ENCODE peak calls at places on chromosomes 13 and 19, in eight cellular contexts. One of them, this sample, is unnamed.

GRCh38 chr13:50693755-50694154 is 149.7 kb downstream of the DLEU7 start:
- DNase-seq in BJ: no peak
- DNase-seq in GM20000: no peak
- DNase-seq in heart right ventricle: peak
- DNase-seq in A673: no peak
- DNase-seq in CD4-positive, alpha-beta T cell: no peak
- DNase-seq in AG10803: peak
- DNase-seq in lower lobe of right lung: no peak
- DNase-seq in this sample: no peak

GRCh38 chr13:48873598-48873997 is 102.1 kb upstream of the FNDC3A start:
- DNase-seq in BJ: no peak
- DNase-seq in GM20000: no peak
- DNase-seq in heart right ventricle: no peak
- DNase-seq in A673: peak
- DNase-seq in CD4-positive, alpha-beta T cell: no peak
- DNase-seq in AG10803: no peak
- DNase-seq in lower lobe of right lung: no peak
- DNase-seq in this sample: no peak

GRCh38 chr19:45630463-45630862 is 8.7 kb downstream of the EML2 start:
- DNase-seq in BJ: peak
- DNase-seq in GM20000: peak
- DNase-seq in heart right ventricle: no peak
- DNase-seq in A673: peak
- DNase-seq in CD4-positive, alpha-beta T cell: no peak
- DNase-seq in AG10803: peak
- DNase-seq in lower lobe of right lung: no peak
- DNase-seq in this sample: peak

GRCh38 chr19:22634450-22634827 is 315 bp downstream of the ZNF492 start:
- DNase-seq in BJ: no peak
- DNase-seq in GM20000: peak
- DNase-seq in heart right ventricle: no peak
- DNase-seq in A673: no peak
- DNase-seq in CD4-positive, alpha-beta T cell: no peak
- DNase-seq in AG10803: no peak
- DNase-seq in lower lobe of right lung: no peak
- DNase-seq in this sample: no peak

GRCh38 chr13:110136660-110137585 is 170.0 kb downstream of the COL4A1 start:
- DNase-seq in BJ: no peak
- DNase-seq in GM20000: peak
- DNase-seq in heart right ventricle: no peak
- DNase-seq in A673: peak
- DNase-seq in CD4-positive, alpha-beta T cell: no peak
- DNase-seq in AG10803: no peak
- DNase-seq in lower lobe of right lung: no peak
- DNase-seq in this sample: no peak

GRCh38 chr19:2076481-2077082 is 19.5 kb downstream of the MOB3A start:
- DNase-seq in BJ: no peak
- DNase-seq in GM20000: no peak
- DNase-seq in heart right ventricle: no peak
- DNase-seq in A673: no peak
- DNase-seq in CD4-positive, alpha-beta T cell: no peak
- DNase-seq in AG10803: no peak
- DNase-seq in lower lobe of right lung: no peak
- DNase-seq in this sample: no peak

GRCh38 chr13:28346136-28346535 is 148.8 kb downstream of the FLT1 start:
- DNase-seq in BJ: no peak
- DNase-seq in GM20000: no peak
- DNase-seq in heart right ventricle: no peak
- DNase-seq in A673: no peak
- DNase-seq in CD4-positive, alpha-beta T cell: no peak
- DNase-seq in AG10803: peak
- DNase-seq in lower lobe of right lung: no peak
- DNase-seq in this sample: no peak

GRCh38 chr19:19214892-19215291 is 3.1 kb downstream of the NCAN start:
- DNase-seq in BJ: no peak
- DNase-seq in GM20000: no peak
- DNase-seq in heart right ventricle: peak
- DNase-seq in A673: peak
- DNase-seq in CD4-positive, alpha-beta T cell: peak
- DNase-seq in AG10803: peak
- DNase-seq in lower lobe of right lung: no peak
- DNase-seq in this sample: no peak

GRCh38 chr19:35045667-35046300 is 4.3 kb downstream of the HPN start:
- DNase-seq in BJ: no peak
- DNase-seq in GM20000: peak
- DNase-seq in heart right ventricle: no peak
- DNase-seq in A673: peak
- DNase-seq in CD4-positive, alpha-beta T cell: peak
- DNase-seq in AG10803: peak
- DNase-seq in lower lobe of right lung: no peak
- DNase-seq in this sample: no peak

GRCh38 chr13:30567072-30567471 is 50.6 kb upstream of the USPL1 start:
- DNase-seq in BJ: no peak
- DNase-seq in GM20000: no peak
- DNase-seq in heart right ventricle: no peak
- DNase-seq in A673: no peak
- DNase-seq in CD4-positive, alpha-beta T cell: no peak
- DNase-seq in AG10803: peak
- DNase-seq in lower lobe of right lung: no peak
- DNase-seq in this sample: no peak

GRCh38 chr13:30576528-30576927 is 41.2 kb upstream of the USPL1 start:
- DNase-seq in BJ: no peak
- DNase-seq in GM20000: no peak
- DNase-seq in heart right ventricle: peak
- DNase-seq in A673: peak
- DNase-seq in CD4-positive, alpha-beta T cell: peak
- DNase-seq in AG10803: no peak
- DNase-seq in lower lobe of right lung: no peak
- DNase-seq in this sample: no peak

GRCh38 chr13:30577381-30577780 is 40.3 kb upstream of the USPL1 start:
- DNase-seq in BJ: peak
- DNase-seq in GM20000: peak
- DNase-seq in heart right ventricle: no peak
- DNase-seq in A673: no peak
- DNase-seq in CD4-positive, alpha-beta T cell: peak
- DNase-seq in AG10803: peak
- DNase-seq in lower lobe of right lung: no peak
- DNase-seq in this sample: peak

GRCh38 chr13:30569901-30570576 is 47.7 kb upstream of the USPL1 start:
- DNase-seq in BJ: peak
- DNase-seq in GM20000: no peak
- DNase-seq in heart right ventricle: peak
- DNase-seq in A673: peak
- DNase-seq in CD4-positive, alpha-beta T cell: no peak
- DNase-seq in AG10803: peak
- DNase-seq in lower lobe of right lung: no peak
- DNase-seq in this sample: peak

GRCh38 chr13:30572859-30573275 is 44.9 kb upstream of the USPL1 start:
- DNase-seq in BJ: no peak
- DNase-seq in GM20000: peak
- DNase-seq in heart right ventricle: peak
- DNase-seq in A673: peak
- DNase-seq in CD4-positive, alpha-beta T cell: no peak
- DNase-seq in AG10803: peak
- DNase-seq in lower lobe of right lung: no peak
- DNase-seq in this sample: no peak
- TF ChIP-seq CTCF in BJ: peak
- TF ChIP-seq CTCF in GM20000: no peak
- TF ChIP-seq CTCF in heart right ventricle: peak
- TF ChIP-seq CTCF in A673: peak
- TF ChIP-seq CTCF in CD4-positive, alpha-beta T cell: peak
- TF ChIP-seq CTCF in AG10803: peak
- TF ChIP-seq CTCF in lower lobe of right lung: no peak
- TF ChIP-seq CTCF in this sample: peak

DNA sequence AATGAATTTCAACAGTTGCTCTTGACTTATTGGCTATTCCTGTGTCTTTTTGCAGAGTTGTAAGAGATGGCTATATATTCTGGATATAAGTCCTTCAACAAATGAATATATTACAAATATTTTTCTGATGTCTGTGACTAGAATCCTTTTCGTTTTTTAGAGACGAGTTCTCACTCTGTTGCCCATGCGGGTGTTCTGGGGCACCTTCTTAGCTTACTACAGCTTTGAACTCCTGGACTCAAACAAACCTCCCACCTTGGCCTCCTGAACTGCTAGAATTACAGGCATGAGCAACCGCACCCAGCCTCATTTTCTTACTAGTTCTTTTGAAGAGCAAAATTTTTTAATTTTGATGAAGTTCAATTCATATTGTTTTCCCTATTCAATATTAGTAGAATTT is 287.8 kb downstream of the LIG4 start:
- DNase-seq in BJ: no peak
- DNase-seq in GM20000: no peak
- DNase-seq in heart right ventricle: no peak
- DNase-seq in A673: no peak
- DNase-seq in CD4-positive, alpha-beta T cell: no peak
- DNase-seq in AG10803: no peak
- DNase-seq in lower lobe of right lung: no peak
- DNase-seq in this sample: no peak
- TF ChIP-seq CTCF in BJ: no peak
- TF ChIP-seq CTCF in GM20000: no peak
- TF ChIP-seq CTCF in heart right ventricle: no peak
- TF ChIP-seq CTCF in A673: no peak
- TF ChIP-seq CTCF in CD4-positive, alpha-beta T cell: no peak
- TF ChIP-seq CTCF in AG10803: no peak
- TF ChIP-seq CTCF in lower lobe of right lung: no peak
- TF ChIP-seq CTCF in this sample: no peak

GRCh38 chr13:98460519-98460918 is 116.4 kb downstream of the STK24 start:
- DNase-seq in BJ: peak
- DNase-seq in GM20000: no peak
- DNase-seq in heart right ventricle: no peak
- DNase-seq in A673: no peak
- DNase-seq in CD4-positive, alpha-beta T cell: no peak
- DNase-seq in AG10803: peak
- DNase-seq in lower lobe of right lung: no peak
- DNase-seq in this sample: no peak
- TF ChIP-seq CTCF in BJ: no peak
- TF ChIP-seq CTCF in GM20000: no peak
- TF ChIP-seq CTCF in heart right ventricle: no peak
- TF ChIP-seq CTCF in A673: no peak
- TF ChIP-seq CTCF in CD4-positive, alpha-beta T cell: no peak
- TF ChIP-seq CTCF in AG10803: no peak
- TF ChIP-seq CTCF in lower lobe of right lung: no peak
- TF ChIP-seq CTCF in this sample: no peak

GRCh38 chr19:49017666-49018351 is 918 bp upstream of the LHB start:
- DNase-seq in BJ: no peak
- DNase-seq in GM20000: peak
- DNase-seq in heart right ventricle: peak
- DNase-seq in A673: peak
- DNase-seq in CD4-positive, alpha-beta T cell: peak
- DNase-seq in AG10803: peak
- DNase-seq in lower lobe of right lung: peak
- DNase-seq in this sample: no peak
- TF ChIP-seq CTCF in BJ: peak
- TF ChIP-seq CTCF in GM20000: peak
- TF ChIP-seq CTCF in heart right ventricle: peak
- TF ChIP-seq CTCF in A673: peak
- TF ChIP-seq CTCF in CD4-positive, alpha-beta T cell: peak
- TF ChIP-seq CTCF in AG10803: peak
- TF ChIP-seq CTCF in lower lobe of right lung: peak
- TF ChIP-seq CTCF in this sample: peak